ENCODE peak calls at places on chromosome 13, in nine cellular contexts. One of them, this sample, is unnamed.

GRCh38 chr13:34025746-34026145 is 207.8 kb downstream of the RFC3 start:
- DNase-seq in cardiac muscle cell: peak; percentile 38
- DNase-seq in CD4-positive, alpha-beta memory T cell: no peak
- DNase-seq in sigmoid colon: no peak
- DNase-seq in fibroblast of lung: peak; percentile 73
- DNase-seq in CD4-positive, CD25-positive, alpha-beta regulatory T cell: no peak
- DNase-seq in psoas muscle: no peak
- DNase-seq in dorsolateral prefrontal cortex: no peak
- DNase-seq in transverse colon: no peak
- DNase-seq in this sample: no peak

GRCh38 chr13:22061371-22061805 is 390.5 kb downstream of the FGF9 start:
- DNase-seq in sigmoid colon: no peak
- DNase-seq in transverse colon: no peak
- DNase-seq in fibroblast of lung: no peak
- DNase-seq in dorsolateral prefrontal cortex: peak; percentile 60
- DNase-seq in CD4-positive, CD25-positive, alpha-beta regulatory T cell: peak; percentile 54
- DNase-seq in CD4-positive, alpha-beta memory T cell: peak; percentile 65
- DNase-seq in psoas muscle: no peak
- DNase-seq in cardiac muscle cell: no peak
- DNase-seq in this sample: no peak

GRCh38 chr13:71056581-71056980 is 810.4 kb downstream of the DACH1 start:
- DNase-seq in fibroblast of lung: no peak
- DNase-seq in psoas muscle: no peak
- DNase-seq in CD4-positive, CD25-positive, alpha-beta regulatory T cell: no peak
- DNase-seq in dorsolateral prefrontal cortex: no peak
- DNase-seq in cardiac muscle cell: no peak
- DNase-seq in sigmoid colon: no peak
- DNase-seq in transverse colon: no peak
- DNase-seq in CD4-positive, alpha-beta memory T cell: no peak
- DNase-seq in this sample: no peak

GRCh38 chr13:27379126-27379525 is 45.3 kb upstream of the GTF3A start:
- DNase-seq in transverse colon: no peak
- DNase-seq in CD4-positive, CD25-positive, alpha-beta regulatory T cell: no peak
- DNase-seq in fibroblast of lung: no peak
- DNase-seq in cardiac muscle cell: no peak
- DNase-seq in sigmoid colon: no peak
- DNase-seq in psoas muscle: no peak
- DNase-seq in CD4-positive, alpha-beta memory T cell: no peak
- DNase-seq in dorsolateral prefrontal cortex: no peak
- DNase-seq in this sample: no peak

GRCh38 chr13:99496322-99497142 is 4.7 kb upstream of the TM9SF2 start:
- DNase-seq in cardiac muscle cell: peak; percentile 20
- DNase-seq in fibroblast of lung: peak; percentile 30
- DNase-seq in sigmoid colon: peak; percentile 84
- DNase-seq in dorsolateral prefrontal cortex: no peak
- DNase-seq in transverse colon: peak; percentile 76
- DNase-seq in CD4-positive, alpha-beta memory T cell: peak; percentile 84
- DNase-seq in CD4-positive, CD25-positive, alpha-beta regulatory T cell: peak; percentile 83
- DNase-seq in psoas muscle: peak; percentile 65
- DNase-seq in this sample: peak; percentile 68

GRCh38 chr13:95530178-95530577 is 22.3 kb upstream of the CLDN10 start:
- DNase-seq in transverse colon: no peak
- DNase-seq in CD4-positive, alpha-beta memory T cell: no peak
- DNase-seq in dorsolateral prefrontal cortex: no peak
- DNase-seq in fibroblast of lung: peak; percentile 60
- DNase-seq in cardiac muscle cell: peak; percentile 63
- DNase-seq in psoas muscle: no peak
- DNase-seq in sigmoid colon: no peak
- DNase-seq in CD4-positive, CD25-positive, alpha-beta regulatory T cell: no peak
- DNase-seq in this sample: no peak

GRCh38 chr13:57629821-57630235 is 1.7 kb upstream of the PCDH17 start:
- DNase-seq in psoas muscle: peak; percentile 82
- DNase-seq in transverse colon: peak; percentile 27
- DNase-seq in CD4-positive, CD25-positive, alpha-beta regulatory T cell: peak; percentile 12
- DNase-seq in cardiac muscle cell: peak; percentile 84
- DNase-seq in dorsolateral prefrontal cortex: peak; percentile 98
- DNase-seq in fibroblast of lung: peak; percentile 93
- DNase-seq in sigmoid colon: peak; percentile 85
- DNase-seq in CD4-positive, alpha-beta memory T cell: peak; percentile 58
- DNase-seq in this sample: peak; percentile 31

GRCh38 chr13:109737606-109738005 is 48.8 kb downstream of the IRS2 start:
- DNase-seq in cardiac muscle cell: peak; percentile 25
- DNase-seq in CD4-positive, alpha-beta memory T cell: no peak
- DNase-seq in sigmoid colon: no peak
- DNase-seq in psoas muscle: no peak
- DNase-seq in CD4-positive, CD25-positive, alpha-beta regulatory T cell: no peak
- DNase-seq in fibroblast of lung: peak; percentile 34
- DNase-seq in dorsolateral prefrontal cortex: no peak
- DNase-seq in transverse colon: no peak
- DNase-seq in this sample: no peak

GRCh38 chr13:76845367-76845766 is 40.8 kb downstream of the KCTD12 start:
- DNase-seq in CD4-positive, CD25-positive, alpha-beta regulatory T cell: no peak
- DNase-seq in fibroblast of lung: no peak
- DNase-seq in CD4-positive, alpha-beta memory T cell: no peak
- DNase-seq in cardiac muscle cell: no peak
- DNase-seq in dorsolateral prefrontal cortex: no peak
- DNase-seq in psoas muscle: no peak
- DNase-seq in sigmoid colon: no peak
- DNase-seq in transverse colon: no peak
- DNase-seq in this sample: no peak

GRCh38 chr13:43528992-43529391 is 257.8 kb downstream of the ENOX1 start:
- DNase-seq in CD4-positive, alpha-beta memory T cell: no peak
- DNase-seq in sigmoid colon: no peak
- DNase-seq in dorsolateral prefrontal cortex: no peak
- DNase-seq in cardiac muscle cell: no peak
- DNase-seq in fibroblast of lung: peak; percentile 42
- DNase-seq in transverse colon: no peak
- DNase-seq in CD4-positive, CD25-positive, alpha-beta regulatory T cell: no peak
- DNase-seq in psoas muscle: no peak
- DNase-seq in this sample: no peak

GRCh38 chr13:70249332-70250064 is 141.2 kb upstream of the KLHL1 start:
- DNase-seq in CD4-positive, alpha-beta memory T cell: no peak
- DNase-seq in CD4-positive, CD25-positive, alpha-beta regulatory T cell: no peak
- DNase-seq in cardiac muscle cell: peak; percentile 14
- DNase-seq in psoas muscle: no peak
- DNase-seq in sigmoid colon: no peak
- DNase-seq in fibroblast of lung: peak; percentile 13
- DNase-seq in transverse colon: no peak
- DNase-seq in dorsolateral prefrontal cortex: no peak
- DNase-seq in this sample: no peak

GRCh38 chr13:107767119-107767518 is 448.2 kb downstream of the LIG4 start:
- DNase-seq in dorsolateral prefrontal cortex: no peak
- DNase-seq in fibroblast of lung: no peak
- DNase-seq in psoas muscle: no peak
- DNase-seq in CD4-positive, alpha-beta memory T cell: no peak
- DNase-seq in cardiac muscle cell: no peak
- DNase-seq in transverse colon: no peak
- DNase-seq in CD4-positive, CD25-positive, alpha-beta regulatory T cell: no peak
- DNase-seq in sigmoid colon: no peak
- DNase-seq in this sample: no peak

GRCh38 chr13:34577051-34577450 is 365.0 kb upstream of the NBEA start:
- DNase-seq in sigmoid colon: no peak
- DNase-seq in CD4-positive, CD25-positive, alpha-beta regulatory T cell: no peak
- DNase-seq in transverse colon: no peak
- DNase-seq in CD4-positive, alpha-beta memory T cell: no peak
- DNase-seq in psoas muscle: no peak
- DNase-seq in fibroblast of lung: no peak
- DNase-seq in cardiac muscle cell: peak; percentile 68
- DNase-seq in dorsolateral prefrontal cortex: no peak
- DNase-seq in this sample: no peak

GRCh38 chr13:95226051-95226450 is 75.2 kb downstream of the ABCC4 start:
- DNase-seq in dorsolateral prefrontal cortex: no peak
- DNase-seq in transverse colon: no peak
- DNase-seq in sigmoid colon: no peak
- DNase-seq in CD4-positive, alpha-beta memory T cell: no peak
- DNase-seq in psoas muscle: no peak
- DNase-seq in CD4-positive, CD25-positive, alpha-beta regulatory T cell: no peak
- DNase-seq in fibroblast of lung: no peak
- DNase-seq in cardiac muscle cell: no peak
- DNase-seq in this sample: no peak

GRCh38 chr13:74290324-74290773 is 156.1 kb upstream of the KLF12 start:
- DNase-seq in cardiac muscle cell: peak; percentile 96
- DNase-seq in CD4-positive, CD25-positive, alpha-beta regulatory T cell: peak; percentile 63
- DNase-seq in fibroblast of lung: peak; percentile 77
- DNase-seq in psoas muscle: no peak
- DNase-seq in transverse colon: peak; percentile 9
- DNase-seq in dorsolateral prefrontal cortex: no peak
- DNase-seq in sigmoid colon: no peak
- DNase-seq in CD4-positive, alpha-beta memory T cell: peak; percentile 68
- DNase-seq in this sample: peak; percentile 28

GRCh38 chr13:74289130-74289529 is 154.9 kb upstream of the KLF12 start:
- DNase-seq in fibroblast of lung: no peak
- DNase-seq in cardiac muscle cell: no peak
- DNase-seq in CD4-positive, CD25-positive, alpha-beta regulatory T cell: no peak
- DNase-seq in psoas muscle: no peak
- DNase-seq in CD4-positive, alpha-beta memory T cell: no peak
- DNase-seq in transverse colon: no peak
- DNase-seq in dorsolateral prefrontal cortex: no peak
- DNase-seq in sigmoid colon: no peak
- DNase-seq in this sample: no peak

GRCh38 chr13:74287672-74288169 is 153.5 kb upstream of the KLF12 start:
- DNase-seq in psoas muscle: peak; percentile 77
- DNase-seq in cardiac muscle cell: peak; percentile 81
- DNase-seq in CD4-positive, alpha-beta memory T cell: peak; percentile 93
- DNase-seq in fibroblast of lung: peak; percentile 90
- DNase-seq in sigmoid colon: peak; percentile 87
- DNase-seq in transverse colon: peak; percentile 85
- DNase-seq in dorsolateral prefrontal cortex: peak; percentile 87
- DNase-seq in CD4-positive, CD25-positive, alpha-beta regulatory T cell: peak; percentile 86
- DNase-seq in this sample: peak; percentile 83

GRCh38 chr13:74289861-74290260 is 155.7 kb upstream of the KLF12 start:
- DNase-seq in sigmoid colon: no peak
- DNase-seq in dorsolateral prefrontal cortex: no peak
- DNase-seq in CD4-positive, alpha-beta memory T cell: no peak
- DNase-seq in fibroblast of lung: no peak
- DNase-seq in transverse colon: no peak
- DNase-seq in CD4-positive, CD25-positive, alpha-beta regulatory T cell: no peak
- DNase-seq in psoas muscle: no peak
- DNase-seq in cardiac muscle cell: no peak
- DNase-seq in this sample: no peak

DNA sequence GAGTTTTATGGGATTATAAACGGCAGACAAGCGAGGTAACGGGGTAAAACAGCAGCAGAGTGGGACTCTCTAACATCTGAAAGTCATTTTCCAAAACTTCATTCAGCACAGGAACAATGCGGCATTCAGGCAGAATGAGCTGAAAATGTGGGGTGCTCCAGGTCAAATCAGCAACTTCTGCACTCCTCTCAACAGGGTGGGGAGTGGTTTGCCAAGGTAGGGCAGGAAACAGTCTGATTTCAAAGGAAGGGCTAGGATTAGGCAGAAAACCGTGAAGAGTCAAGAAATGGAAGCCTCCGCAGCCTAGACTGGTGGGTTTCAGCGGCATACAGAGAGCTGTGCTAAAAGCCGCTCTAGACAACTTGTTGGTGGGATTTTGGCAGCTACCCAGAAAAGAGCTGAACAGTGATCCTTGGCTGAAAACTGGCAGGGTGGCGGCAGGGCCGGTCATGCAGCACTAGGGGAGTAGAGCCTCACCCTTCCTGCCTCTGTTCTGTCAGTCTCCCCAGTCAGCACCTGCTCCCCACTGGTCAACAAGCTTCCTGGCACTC is 154.2 kb upstream of the KLF12 start:
- DNase-seq in CD4-positive, CD25-positive, alpha-beta regulatory T cell: no peak
- DNase-seq in cardiac muscle cell: no peak
- DNase-seq in dorsolateral prefrontal cortex: peak; percentile 42
- DNase-seq in CD4-positive, alpha-beta memory T cell: peak; percentile 38
- DNase-seq in transverse colon: peak; percentile 49
- DNase-seq in fibroblast of lung: peak; percentile 14
- DNase-seq in psoas muscle: no peak
- DNase-seq in sigmoid colon: peak; percentile 66
- DNase-seq in this sample: peak; percentile 2
- H3K4me3 ChIP-seq in CD4-positive, CD25-positive, alpha-beta regulatory T cell: peak overlapping the region; percentile 59
- H3K4me3 ChIP-seq in cardiac muscle cell: no peak overlapping the region
- H3K4me3 ChIP-seq in dorsolateral prefrontal cortex: peak overlapping the region; percentile 44
- H3K4me3 ChIP-seq in CD4-positive, alpha-beta memory T cell: no peak overlapping the region
- H3K4me3 ChIP-seq in transverse colon: peak overlapping the region; percentile 1
- H3K4me3 ChIP-seq in fibroblast of lung: no peak overlapping the region
- H3K4me3 ChIP-seq in psoas muscle: peak overlapping the region; percentile 40
- H3K4me3 ChIP-seq in sigmoid colon: peak overlapping the region; percentile 32
- H3K4me3 ChIP-seq in this sample: peak overlapping the region; percentile 35

DNA sequence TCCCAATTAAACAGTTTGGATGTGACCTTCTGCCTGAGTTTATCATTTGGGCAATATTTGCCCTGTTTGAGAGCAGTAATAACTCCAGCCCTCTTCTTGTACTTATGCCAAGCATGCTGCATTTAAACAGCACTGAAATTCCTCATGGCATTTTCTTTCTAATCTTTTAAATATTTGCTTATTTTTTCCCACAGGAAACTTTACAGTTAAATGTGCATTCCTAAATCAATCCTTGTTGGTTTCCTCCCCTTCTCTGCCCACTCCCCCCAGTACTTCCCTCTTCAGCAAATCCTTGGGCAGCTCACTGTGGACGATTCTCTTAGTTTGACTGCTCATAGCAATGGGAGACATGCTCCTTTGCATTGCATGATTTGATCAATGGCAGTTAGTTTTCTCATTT is 68.7 kb downstream of the RAP2A start:
- DNase-seq in dorsolateral prefrontal cortex: no peak
- DNase-seq in CD4-positive, alpha-beta memory T cell: no peak
- DNase-seq in sigmoid colon: no peak
- DNase-seq in cardiac muscle cell: peak; percentile 43
- DNase-seq in CD4-positive, CD25-positive, alpha-beta regulatory T cell: no peak
- DNase-seq in fibroblast of lung: peak; percentile 12
- DNase-seq in psoas muscle: no peak
- DNase-seq in transverse colon: no peak
- DNase-seq in this sample: no peak
- H3K27ac ChIP-seq in dorsolateral prefrontal cortex: no peak overlapping the region
- H3K27ac ChIP-seq in CD4-positive, alpha-beta memory T cell: no peak overlapping the region
- H3K27ac ChIP-seq in sigmoid colon: no peak overlapping the region
- H3K27ac ChIP-seq in cardiac muscle cell: no peak overlapping the region
- H3K27ac ChIP-seq in CD4-positive, CD25-positive, alpha-beta regulatory T cell: no peak overlapping the region
- H3K27ac ChIP-seq in fibroblast of lung: no peak overlapping the region
- H3K27ac ChIP-seq in psoas muscle: no peak overlapping the region
- H3K27ac ChIP-seq in transverse colon: no peak overlapping the region
- H3K27ac ChIP-seq in this sample: no peak overlapping the region

DNA sequence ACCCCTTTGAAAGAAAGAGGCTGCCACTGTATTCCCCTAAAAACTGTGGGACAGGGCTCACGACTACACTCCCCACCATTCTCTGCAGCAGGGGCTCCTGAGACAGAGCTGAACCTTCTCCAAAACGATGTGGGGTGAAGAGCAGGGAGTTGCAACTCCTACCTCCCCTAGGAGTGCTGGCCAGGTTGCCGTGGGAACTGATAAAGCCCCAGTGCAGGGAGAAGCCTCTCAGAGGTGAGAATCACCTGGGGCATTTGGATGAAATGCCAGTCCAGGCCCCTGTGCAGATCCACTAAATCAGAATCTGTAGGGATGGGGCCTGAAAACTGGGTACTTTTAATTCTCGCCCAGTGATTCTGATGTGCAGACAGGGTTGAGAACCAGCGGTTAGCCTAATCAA is 945 bp downstream of the DHRS12 start:
- DNase-seq in sigmoid colon: peak; percentile 76
- DNase-seq in transverse colon: no peak
- DNase-seq in psoas muscle: no peak
- DNase-seq in CD4-positive, CD25-positive, alpha-beta regulatory T cell: no peak
- DNase-seq in cardiac muscle cell: no peak
- DNase-seq in fibroblast of lung: no peak
- DNase-seq in dorsolateral prefrontal cortex: no peak
- DNase-seq in CD4-positive, alpha-beta memory T cell: no peak
- DNase-seq in this sample: no peak
- H3K4me3 ChIP-seq in sigmoid colon: peak overlapping the region; percentile 83
- H3K4me3 ChIP-seq in transverse colon: peak overlapping the region; percentile 85
- H3K4me3 ChIP-seq in psoas muscle: peak overlapping the region; percentile 95
- H3K4me3 ChIP-seq in CD4-positive, CD25-positive, alpha-beta regulatory T cell: peak overlapping the region; percentile 86
- H3K4me3 ChIP-seq in cardiac muscle cell: peak overlapping the region; percentile 68
- H3K4me3 ChIP-seq in fibroblast of lung: peak overlapping the region; percentile 68
- H3K4me3 ChIP-seq in dorsolateral prefrontal cortex: peak overlapping the region; percentile 76
- H3K4me3 ChIP-seq in CD4-positive, alpha-beta memory T cell: peak overlapping the region; percentile 70
- H3K4me3 ChIP-seq in this sample: peak overlapping the region; percentile 61

GRCh38 chr13:114106526-114106925 is 25.9 kb downstream of the RASA3 start:
- DNase-seq in psoas muscle: no peak
- DNase-seq in transverse colon: no peak
- DNase-seq in CD4-positive, CD25-positive, alpha-beta regulatory T cell: no peak
- DNase-seq in dorsolateral prefrontal cortex: no peak
- DNase-seq in cardiac muscle cell: no peak
- DNase-seq in CD4-positive, alpha-beta memory T cell: no peak
- DNase-seq in fibroblast of lung: no peak
- DNase-seq in sigmoid colon: no peak
- DNase-seq in this sample: no peak
- H3K27ac ChIP-seq in psoas muscle: peak overlapping the region; percentile 92
- H3K27ac ChIP-seq in transverse colon: no peak overlapping the region
- H3K27ac ChIP-seq in CD4-positive, CD25-positive, alpha-beta regulatory T cell: peak overlapping the region; percentile 47
- H3K27ac ChIP-seq in dorsolateral prefrontal cortex: no peak overlapping the region
- H3K27ac ChIP-seq in cardiac muscle cell: peak overlapping the region; percentile 75
- H3K27ac ChIP-seq in CD4-positive, alpha-beta memory T cell: no peak overlapping the region
- H3K27ac ChIP-seq in fibroblast of lung: peak overlapping the region; percentile 22
- H3K27ac ChIP-seq in sigmoid colon: no peak overlapping the region
- H3K27ac ChIP-seq in this sample: peak overlapping the region; percentile 16